ENCODE peak calls at places on chromosomes 16 and 17, in ten cellular contexts. One of them, this sample, is unnamed.

GRCh38 chr17:74840989-74841666 is 18.6 kb downstream of the GRIN2C start:
- DNase-seq in heart right ventricle: peak
- DNase-seq in lower lobe of right lung: peak
- DNase-seq in Peyer's patch: no peak
- DNase-seq in stomach: no peak
- DNase-seq in GM20000: no peak
- DNase-seq in fibroblast of lung: peak
- DNase-seq in RWPE1: peak
- DNase-seq in heart left ventricle: no peak
- DNase-seq in mesothelial cell of epicardium: no peak
- DNase-seq in this sample: no peak

GRCh38 chr16:47017636-47018035 is 44.2 kb upstream of the DNAJA2 start:
- DNase-seq in lower lobe of right lung: no peak
- DNase-seq in RWPE1: no peak
- DNase-seq in fibroblast of lung: no peak
- DNase-seq in heart right ventricle: no peak
- DNase-seq in stomach: no peak
- DNase-seq in mesothelial cell of epicardium: no peak
- DNase-seq in GM20000: no peak
- DNase-seq in heart left ventricle: no peak
- DNase-seq in Peyer's patch: no peak
- DNase-seq in this sample: no peak

GRCh38 chr16:87007907-87008306 is 309.3 kb downstream of the C16orf95 start:
- DNase-seq in heart right ventricle: no peak
- DNase-seq in lower lobe of right lung: no peak
- DNase-seq in RWPE1: no peak
- DNase-seq in Peyer's patch: no peak
- DNase-seq in mesothelial cell of epicardium: no peak
- DNase-seq in GM20000: no peak
- DNase-seq in fibroblast of lung: no peak
- DNase-seq in stomach: no peak
- DNase-seq in heart left ventricle: no peak
- DNase-seq in this sample: no peak

GRCh38 chr16:79339863-79340262 is 260.7 kb downstream of the MAF start:
- DNase-seq in GM20000: no peak
- DNase-seq in RWPE1: no peak
- DNase-seq in heart right ventricle: no peak
- DNase-seq in fibroblast of lung: no peak
- DNase-seq in stomach: no peak
- DNase-seq in Peyer's patch: no peak
- DNase-seq in lower lobe of right lung: no peak
- DNase-seq in heart left ventricle: no peak
- DNase-seq in mesothelial cell of epicardium: no peak
- DNase-seq in this sample: no peak

GRCh38 chr17:53227101-53227500 is 595.6 kb upstream of the KIF2B start:
- DNase-seq in heart left ventricle: no peak
- DNase-seq in lower lobe of right lung: no peak
- DNase-seq in heart right ventricle: no peak
- DNase-seq in RWPE1: peak
- DNase-seq in fibroblast of lung: no peak
- DNase-seq in GM20000: no peak
- DNase-seq in Peyer's patch: no peak
- DNase-seq in mesothelial cell of epicardium: no peak
- DNase-seq in stomach: no peak
- DNase-seq in this sample: no peak

GRCh38 chr17:19346351-19347255 is 15.9 kb downstream of the B9D1 start:
- DNase-seq in heart right ventricle: peak
- DNase-seq in lower lobe of right lung: no peak
- DNase-seq in mesothelial cell of epicardium: no peak
- DNase-seq in fibroblast of lung: peak
- DNase-seq in stomach: peak
- DNase-seq in RWPE1: peak
- DNase-seq in GM20000: no peak
- DNase-seq in heart left ventricle: peak
- DNase-seq in Peyer's patch: peak
- DNase-seq in this sample: no peak

GRCh38 chr16:72715267-72715666 is 332.7 kb downstream of the ZFHX3 start:
- DNase-seq in heart right ventricle: no peak
- DNase-seq in GM20000: no peak
- DNase-seq in lower lobe of right lung: no peak
- DNase-seq in stomach: no peak
- DNase-seq in fibroblast of lung: peak
- DNase-seq in mesothelial cell of epicardium: no peak
- DNase-seq in heart left ventricle: no peak
- DNase-seq in Peyer's patch: no peak
- DNase-seq in RWPE1: no peak
- DNase-seq in this sample: no peak

GRCh38 chr16:88830250-88830649 is 18.5 kb upstream of the APRT start:
- DNase-seq in stomach: no peak
- DNase-seq in lower lobe of right lung: no peak
- DNase-seq in RWPE1: no peak
- DNase-seq in fibroblast of lung: peak
- DNase-seq in mesothelial cell of epicardium: no peak
- DNase-seq in heart right ventricle: peak
- DNase-seq in heart left ventricle: no peak
- DNase-seq in GM20000: no peak
- DNase-seq in Peyer's patch: no peak
- DNase-seq in this sample: no peak

GRCh38 chr16:75477680-75478473 is 13.4 kb upstream of the TMEM170A start:
- DNase-seq in stomach: no peak
- DNase-seq in RWPE1: no peak
- DNase-seq in Peyer's patch: no peak
- DNase-seq in mesothelial cell of epicardium: no peak
- DNase-seq in heart left ventricle: no peak
- DNase-seq in fibroblast of lung: no peak
- DNase-seq in heart right ventricle: no peak
- DNase-seq in GM20000: peak
- DNase-seq in lower lobe of right lung: no peak
- DNase-seq in this sample: no peak

GRCh38 chr17:45363498-45363897 is 46.7 kb upstream of the MAP3K14 start:
- DNase-seq in stomach: no peak
- DNase-seq in Peyer's patch: no peak
- DNase-seq in mesothelial cell of epicardium: no peak
- DNase-seq in GM20000: no peak
- DNase-seq in RWPE1: no peak
- DNase-seq in lower lobe of right lung: no peak
- DNase-seq in heart left ventricle: no peak
- DNase-seq in heart right ventricle: no peak
- DNase-seq in fibroblast of lung: no peak
- DNase-seq in this sample: no peak

GRCh38 chr17:45366049-45366448 is 49.2 kb upstream of the MAP3K14 start:
- DNase-seq in Peyer's patch: no peak
- DNase-seq in stomach: no peak
- DNase-seq in lower lobe of right lung: no peak
- DNase-seq in heart left ventricle: no peak
- DNase-seq in mesothelial cell of epicardium: no peak
- DNase-seq in heart right ventricle: no peak
- DNase-seq in GM20000: no peak
- DNase-seq in RWPE1: no peak
- DNase-seq in fibroblast of lung: no peak
- DNase-seq in this sample: no peak

GRCh38 chr17:45367216-45367615 is 50.4 kb upstream of the MAP3K14 start:
- DNase-seq in RWPE1: no peak
- DNase-seq in stomach: no peak
- DNase-seq in heart right ventricle: no peak
- DNase-seq in GM20000: no peak
- DNase-seq in Peyer's patch: no peak
- DNase-seq in heart left ventricle: no peak
- DNase-seq in mesothelial cell of epicardium: no peak
- DNase-seq in fibroblast of lung: no peak
- DNase-seq in lower lobe of right lung: no peak
- DNase-seq in this sample: no peak

GRCh38 chr17:45366691-45367090 is 49.9 kb upstream of the MAP3K14 start:
- DNase-seq in heart left ventricle: no peak
- DNase-seq in stomach: no peak
- DNase-seq in heart right ventricle: no peak
- DNase-seq in RWPE1: no peak
- DNase-seq in GM20000: no peak
- DNase-seq in lower lobe of right lung: no peak
- DNase-seq in Peyer's patch: no peak
- DNase-seq in fibroblast of lung: no peak
- DNase-seq in mesothelial cell of epicardium: no peak
- DNase-seq in this sample: no peak

DNA sequence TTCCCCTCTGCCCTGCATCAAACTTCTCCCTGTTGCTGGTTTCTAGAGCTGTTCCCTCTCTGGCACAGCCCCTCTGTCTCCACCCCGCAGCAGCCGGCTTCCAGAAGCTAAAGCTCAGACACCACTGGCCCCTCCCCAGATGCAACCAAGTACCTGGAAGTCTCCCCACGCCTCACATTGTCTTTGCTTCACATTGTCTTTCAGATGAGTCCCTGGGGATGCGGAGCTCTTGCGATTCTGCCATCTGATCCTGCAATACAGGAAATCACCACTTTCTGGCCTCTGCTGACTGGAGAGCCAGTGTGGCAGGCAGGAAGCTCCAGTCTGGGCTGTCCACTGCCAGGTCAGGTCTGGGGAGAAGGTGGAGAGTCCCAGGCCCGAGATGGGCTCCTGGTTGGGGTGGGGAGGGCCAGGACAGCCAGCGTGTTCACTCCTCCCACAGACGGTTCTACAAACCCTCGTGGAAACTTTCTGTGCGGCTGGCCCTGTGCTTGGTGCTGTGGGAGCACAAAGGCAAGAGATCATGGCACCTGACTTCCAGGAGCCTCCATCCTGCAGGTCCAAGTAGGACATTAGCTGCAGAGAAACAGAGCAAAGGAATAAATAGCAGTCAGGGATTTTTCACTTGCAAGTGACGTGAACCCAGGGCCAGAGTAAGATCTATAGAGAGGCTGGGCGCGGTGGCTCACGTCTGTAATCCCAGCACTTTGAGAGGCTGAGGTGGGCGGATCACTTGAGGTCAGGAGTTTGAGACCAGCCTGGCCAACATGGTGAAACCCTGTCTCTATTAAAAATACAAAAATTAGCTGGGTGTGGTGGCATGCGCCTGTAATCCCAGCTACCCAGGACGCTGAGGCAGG is 47.9 kb upstream of the MAP3K14 start:
- DNase-seq in Peyer's patch: no peak
- DNase-seq in GM20000: no peak
- DNase-seq in RWPE1: no peak
- DNase-seq in heart right ventricle: no peak
- DNase-seq in stomach: no peak
- DNase-seq in fibroblast of lung: no peak
- DNase-seq in mesothelial cell of epicardium: no peak
- DNase-seq in lower lobe of right lung: no peak
- DNase-seq in heart left ventricle: no peak
- DNase-seq in this sample: no peak
- TF ChIP-seq CTCF in Peyer's patch: no peak
- TF ChIP-seq CTCF in GM20000: no peak
- TF ChIP-seq CTCF in RWPE1: no peak
- TF ChIP-seq CTCF in heart right ventricle: no peak
- TF ChIP-seq CTCF in stomach: no peak
- TF ChIP-seq CTCF in fibroblast of lung: no peak
- TF ChIP-seq CTCF in mesothelial cell of epicardium: no peak
- TF ChIP-seq CTCF in lower lobe of right lung: no peak
- TF ChIP-seq CTCF in heart left ventricle: no peak
- TF ChIP-seq CTCF in this sample: no peak

DNA sequence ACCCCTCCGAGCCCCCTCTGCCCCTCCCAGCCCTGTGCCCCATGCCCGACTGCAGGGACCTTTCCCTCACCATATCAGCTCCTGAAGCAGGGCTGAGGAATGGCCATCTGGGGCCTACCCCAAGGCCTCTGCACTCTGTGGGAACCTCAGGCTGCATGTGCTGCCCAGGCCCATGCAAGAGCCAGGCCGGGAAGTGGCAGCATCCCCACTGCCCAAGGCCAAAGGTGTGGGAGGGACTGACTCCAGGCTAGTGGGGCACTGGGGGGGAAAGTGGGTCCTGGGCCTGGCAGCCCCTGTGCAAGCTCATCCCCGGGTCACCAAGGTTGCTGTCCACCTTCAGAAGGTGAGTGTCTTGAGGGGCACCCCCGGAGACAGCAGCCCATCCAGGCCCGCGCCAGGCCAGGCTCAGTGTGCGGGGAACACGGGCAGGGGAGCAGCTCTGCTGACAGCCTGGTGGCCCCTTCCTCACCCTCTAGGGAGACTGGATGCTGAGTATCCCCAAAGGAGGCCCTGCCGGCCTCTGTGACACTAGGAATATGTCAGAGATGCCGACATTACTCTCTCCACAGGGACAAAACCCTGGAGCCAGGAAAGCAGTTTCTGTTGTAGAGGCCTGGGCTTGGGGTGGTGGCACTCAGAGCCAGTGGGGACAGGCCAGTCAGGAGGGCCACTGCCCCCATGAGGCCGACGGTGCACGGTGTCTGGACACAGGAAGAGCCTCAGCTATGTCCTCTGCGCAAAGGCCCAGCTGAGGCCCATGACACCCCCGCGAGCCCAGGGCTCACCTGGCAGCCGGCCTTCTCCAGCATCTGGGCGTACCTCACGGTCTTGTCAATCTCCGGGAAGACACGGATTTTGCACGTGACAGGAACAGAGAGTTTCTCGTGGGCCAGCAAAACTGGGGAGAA is 3.3 kb downstream of the DUS1L start:
- DNase-seq in Peyer's patch: no peak
- DNase-seq in heart right ventricle: no peak
- DNase-seq in mesothelial cell of epicardium: no peak
- DNase-seq in GM20000: no peak
- DNase-seq in stomach: no peak
- DNase-seq in fibroblast of lung: no peak
- DNase-seq in heart left ventricle: no peak
- DNase-seq in RWPE1: no peak
- DNase-seq in lower lobe of right lung: no peak
- DNase-seq in this sample: no peak
- TF ChIP-seq CTCF in Peyer's patch: no peak
- TF ChIP-seq CTCF in heart right ventricle: no peak
- TF ChIP-seq CTCF in mesothelial cell of epicardium: no peak
- TF ChIP-seq CTCF in GM20000: no peak
- TF ChIP-seq CTCF in stomach: no peak
- TF ChIP-seq CTCF in fibroblast of lung: no peak
- TF ChIP-seq CTCF in heart left ventricle: no peak
- TF ChIP-seq CTCF in RWPE1: no peak
- TF ChIP-seq CTCF in lower lobe of right lung: no peak
- TF ChIP-seq CTCF in this sample: no peak

DNA sequence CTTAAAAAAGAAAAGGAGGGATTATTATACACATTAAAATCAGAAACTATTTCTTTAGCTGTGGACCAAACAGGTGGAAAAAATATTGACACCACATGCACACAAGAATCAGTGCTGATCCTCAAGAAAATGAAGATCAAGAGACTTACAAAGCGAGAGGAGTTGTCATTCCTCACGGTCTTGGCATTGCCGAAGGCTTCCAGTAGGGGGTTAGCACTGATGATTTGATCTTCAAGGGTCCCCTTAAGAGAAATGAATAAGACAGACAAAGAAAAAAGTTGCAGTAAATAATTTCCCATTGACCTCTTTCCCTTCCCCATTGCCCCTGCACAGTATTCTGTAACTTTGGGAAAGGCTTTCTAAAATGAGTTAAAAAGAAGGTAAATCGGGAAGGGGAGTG is 6.0 kb downstream of the MYH4 start:
- DNase-seq in Peyer's patch: no peak
- DNase-seq in GM20000: no peak
- DNase-seq in heart left ventricle: no peak
- DNase-seq in lower lobe of right lung: no peak
- DNase-seq in heart right ventricle: no peak
- DNase-seq in stomach: no peak
- DNase-seq in fibroblast of lung: no peak
- DNase-seq in mesothelial cell of epicardium: no peak
- DNase-seq in RWPE1: no peak
- DNase-seq in this sample: no peak
- TF ChIP-seq CTCF in Peyer's patch: no peak
- TF ChIP-seq CTCF in GM20000: no peak
- TF ChIP-seq CTCF in heart left ventricle: no peak
- TF ChIP-seq CTCF in lower lobe of right lung: no peak
- TF ChIP-seq CTCF in heart right ventricle: no peak
- TF ChIP-seq CTCF in stomach: no peak
- TF ChIP-seq CTCF in fibroblast of lung: no peak
- TF ChIP-seq CTCF in mesothelial cell of epicardium: no peak
- TF ChIP-seq CTCF in RWPE1: no peak
- TF ChIP-seq CTCF in this sample: no peak

GRCh38 chr16:28822520-28823290 is at the start of gene ATXN2L:
- DNase-seq in heart right ventricle: peak
- DNase-seq in GM20000: peak
- DNase-seq in lower lobe of right lung: peak
- DNase-seq in stomach: peak
- DNase-seq in RWPE1: peak
- DNase-seq in heart left ventricle: peak
- DNase-seq in fibroblast of lung: peak
- DNase-seq in Peyer's patch: peak
- DNase-seq in mesothelial cell of epicardium: peak
- DNase-seq in this sample: peak
- TF ChIP-seq CTCF in heart right ventricle: no peak
- TF ChIP-seq CTCF in GM20000: no peak
- TF ChIP-seq CTCF in lower lobe of right lung: peak
- TF ChIP-seq CTCF in stomach: no peak
- TF ChIP-seq CTCF in RWPE1: no peak
- TF ChIP-seq CTCF in heart left ventricle: no peak
- TF ChIP-seq CTCF in fibroblast of lung: no peak
- TF ChIP-seq CTCF in Peyer's patch: peak
- TF ChIP-seq CTCF in mesothelial cell of epicardium: no peak
- TF ChIP-seq CTCF in this sample: no peak

This sample was measured in Calu3.